ENCODE peak calls at places on chromosome 11, in six cellular contexts. E, M, K, A, R and B are unnamed samples.

GRCh38 chr11:1581976-1582375 is 3.1 kb downstream of the KRTAP5-1 start:
- DNase-seq in E (no peak), M (no peak), K (no peak), A (no peak), R (no peak), B (no peak)

GRCh38 chr11:122248130-122248529 is 132.1 kb upstream of the BLID start:
- DNase-seq in E (no peak), M (no peak), K (no peak), A (no peak), R (no peak), B (no peak)

GRCh38 chr11:30586251-30587144 is at the start of gene MPPED2:
- DNase-seq in E (no peak), M (no peak), K (peak), A (no peak), R (peak), B (no peak)

GRCh38 chr11:61923166-61924015 is 6.0 kb upstream of the RAB3IL1 start:
- DNase-seq in E (no peak), M (peak), K (peak), A (no peak), R (no peak), B (no peak)

GRCh38 chr11:117076941-117077659 is 21.1 kb downstream of the SIK3 start:
- DNase-seq in E (no peak), M (no peak), K (no peak), A (no peak), R (no peak), B (no peak)

GRCh38 chr11:66868726-66869291 is 11.9 kb downstream of the LRFN4 start:
- DNase-seq in E (no peak), M (no peak), K (no peak), A (peak), R (no peak), B (peak)

GRCh38 chr11:48082771-48083170 is 102.4 kb downstream of the PTPRJ start:
- DNase-seq in E (no peak), M (no peak), K (no peak), A (no peak), R (no peak), B (no peak)

GRCh38 chr11:102414559-102414958 is 38.0 kb downstream of the TMEM123 start:
- DNase-seq in E (no peak), M (no peak), K (no peak), A (no peak), R (no peak), B (no peak)

GRCh38 chr11:44992181-44992582 is 41.5 kb upstream of the TP53I11 start:
- DNase-seq in E (no peak), M (no peak), K (no peak), A (no peak), R (no peak), B (no peak)

GRCh38 chr11:121592708-121593107 is 139.9 kb upstream of the SORL1-AS1 start:
- DNase-seq in E (no peak), M (no peak), K (no peak), A (no peak), R (no peak), B (no peak)

GRCh38 chr11:2433106-2433925 is 11.0 kb downstream of the TRPM5 start:
- DNase-seq in E (no peak), M (no peak), K (no peak), A (no peak), R (no peak), B (no peak)

GRCh38 chr11:9118277-9118676 is 26.9 kb upstream of the SCUBE2 start:
- DNase-seq in E (no peak), M (no peak), K (no peak), A (no peak), R (no peak), B (no peak)

GRCh38 chr11:13339196-13340153 is 61.9 kb downstream of the BMAL1 start:
- DNase-seq in E (peak), M (peak), K (no peak), A (peak), R (no peak), B (peak)

GRCh38 chr11:69359735-69360470 is 65.9 kb downstream of the MYEOV start:
- DNase-seq in E (no peak), M (no peak), K (no peak), A (no peak), R (no peak), B (no peak)

GRCh38 chr11:16986434-16987204 is 27.6 kb downstream of the PLEKHA7 start:
- DNase-seq in E (no peak), M (no peak), K (no peak), A (peak), R (no peak), B (peak)